ENCODE peak calls at places on chromosomes 12 and 14, in six cellular contexts. T is astrocyte of the spinal cord; S is fibroblast of the aortic adventitia; O is stimulated activated CD8-positive, alpha-beta memory T cell treated with anti-CD3 and anti-CD28 coated beads, Interleukin-15, amount 100 ng/mL, for 4 hours; B is NCI-H1105; V is amygdala. F is an unnamed sample.

GRCh38 chr14:33745163-33745562 is 205.7 kb downstream of the EGLN3 start:
- DNase-seq in T (no peak), S (peak; percentile 64), O (no peak), B (no peak), V (no peak), F (no peak)

GRCh38 chr14:77181124-77181602 is 435 bp upstream of the TMEM63C start:
- DNase-seq in T (no peak), S (no peak), O (no peak), B (no peak), V (no peak), F (no peak)

GRCh38 chr12:53005215-53005985 is 856 bp upstream of the EIF4B start:
- DNase-seq in T (no peak), S (no peak), O (no peak), B (no peak), V (no peak), F (no peak)

GRCh38 chr14:44971459-44971858 is 9.5 kb downstream of the TOGARAM1 start:
- DNase-seq in T (no peak), S (no peak), O (no peak), B (no peak), V (no peak), F (no peak)

GRCh38 chr14:75042040-75042439 is 9.2 kb downstream of the MLH3 start:
- DNase-seq in T (peak; percentile 45), S (no peak), O (no peak), B (no peak), V (no peak), F (no peak)

GRCh38 chr12:112996501-112996900 is 18.2 kb downstream of the OAS2 start:
- DNase-seq in T (no peak), S (no peak), O (no peak), B (no peak), V (no peak), F (no peak)

GRCh38 chr14:71049435-71050147 is 142.3 kb downstream of the PCNX1 start:
- DNase-seq in T (no peak), S (peak; percentile 51), O (no peak), B (no peak), V (no peak), F (no peak)

GRCh38 chr12:39145175-39145999 is 240.0 kb upstream of the CPNE8 start:
- DNase-seq in T (peak; percentile 47), S (peak; percentile 25), O (no peak), B (no peak), V (no peak), F (no peak)

GRCh38 chr12:53051058-53051880 is 1.4 kb downstream of the TNS2 start:
- DNase-seq in T (no peak), S (no peak), O (no peak), B (no peak), V (peak; percentile 63), F (no peak)

GRCh38 chr12:88471641-88472040 is 108.6 kb downstream of the KITLG start:
- DNase-seq in T (peak; percentile 82), S (peak; percentile 92), O (no peak), B (no peak), V (no peak), F (no peak)

GRCh38 chr12:1218369-1218768 is 227.3 kb downstream of the ERC1 start:
- DNase-seq in T (no peak), S (no peak), O (no peak), B (no peak), V (no peak), F (no peak)

GRCh38 chr12:104049278-104050257 is at the start of gene GLT8D2:
- DNase-seq in T (peak; percentile 84), S (peak; percentile 84), O (no peak), B (peak; percentile 11), V (no peak), F (no peak)

GRCh38 chr14:105919458-105920150 is 393.2 kb downstream of the TMEM121 start:
- DNase-seq in T (no peak), S (no peak), O (no peak), B (no peak), V (no peak), F (no peak)

GRCh38 chr12:9606736-9607372 is 862 bp downstream of the KLRB1 start:
- DNase-seq in T (no peak), S (no peak), O (no peak), B (no peak), V (no peak), F (no peak)

GRCh38 chr14:76096257-76096656 is 55.5 kb upstream of the GPATCH2L start:
- DNase-seq in T (no peak), S (no peak), O (no peak), B (no peak), V (no peak), F (no peak)

GRCh38 chr14:22945642-22946041 is 11.2 kb downstream of the HAUS4 start:
- DNase-seq in T (no peak), S (no peak), O (no peak), B (no peak), V (no peak), F (no peak)

GRCh38 chr12:117111386-117112267 is 12.4 kb upstream of the TESC start:
- DNase-seq in T (no peak), S (no peak), O (no peak), B (peak; percentile 97), V (no peak), F (no peak)

GRCh38 chr14:86357119-86357518 is 827.2 kb downstream of the FLRT2 start:
- DNase-seq in T (no peak), S (no peak), O (no peak), B (no peak), V (no peak), F (no peak)

GRCh38 chr12:39103552-39104165 is 198.3 kb upstream of the CPNE8 start:
- DNase-seq in T (peak; percentile 52), S (peak; percentile 76), O (no peak), B (peak; percentile 69), V (no peak), F (no peak)

GRCh38 chr12:2498961-2499500 is 295.7 kb upstream of the FKBP4 start:
- DNase-seq in T (no peak), S (no peak), O (no peak), B (peak; percentile 51), V (no peak), F (no peak)

GRCh38 chr12:2212971-2213869 is 160.4 kb downstream of the CACNA1C start:
- DNase-seq in T (peak; percentile 8), S (no peak), O (no peak), B (no peak), V (no peak), F (no peak)

GRCh38 chr14:56278383-56278782 is 160.2 kb downstream of the PELI2 start:
- DNase-seq in T (no peak), S (no peak), O (no peak), B (no peak), V (no peak), F (no peak)

GRCh38 chr14:105951399-105951798 is 425.0 kb downstream of the TMEM121 start:
- DNase-seq in T (no peak), S (no peak), O (no peak), B (no peak), V (no peak), F (no peak)

GRCh38 chr12:49809369-49810158 is 18.6 kb downstream of the NCKAP5L start:
- DNase-seq in T (no peak), S (peak; percentile 27), O (no peak), B (no peak), V (no peak), F (no peak)

GRCh38 chr12:79021021-79021420 is 156.4 kb downstream of the SYT1 start:
- DNase-seq in T (no peak), S (no peak), O (no peak), B (no peak), V (no peak), F (no peak)

GRCh38 chr12:52267266-52267665 is 7.2 kb upstream of the KRT86 start:
- DNase-seq in T (no peak), S (no peak), O (no peak), B (no peak), V (no peak), F (no peak)

GRCh38 chr12:24714237-24714636 is 234.7 kb downstream of the BCAT1 start:
- DNase-seq in T (no peak), S (no peak), O (no peak), B (no peak), V (no peak), F (no peak)

GRCh38 chr12:16610006-16610520 is 4.1 kb upstream of the LMO3 start:
- DNase-seq in T (no peak), S (no peak), O (no peak), B (no peak), V (no peak), F (no peak)

GRCh38 chr12:117377758-117378157 is 16.3 kb upstream of the NOS1 start:
- DNase-seq in T (no peak), S (no peak), O (no peak), B (no peak), V (no peak), F (no peak)

GRCh38 chr12:83179999-83180398 is 493.3 kb downstream of the TMTC2 start:
- DNase-seq in T (no peak), S (no peak), O (no peak), B (no peak), V (no peak), F (no peak)